ENCODE peak calls at places on chromosomes 5 and 9, in five cellular contexts. U, K, B, G and M are unnamed samples.

GRCh38 chr9:124602204-124602603 is 95.0 kb upstream of the NR5A1 start:
- DNase-seq in U (peak; percentile 23), K (no peak), B (no peak), G (no peak), M (no peak)

GRCh38 chr9:33908114-33908513 is 91.2 kb downstream of the UBE2R2 start:
- DNase-seq in U (no peak), K (no peak), B (no peak), G (no peak), M (no peak)

GRCh38 chr9:84851935-84852585 is 182.5 kb downstream of the NTRK2 start:
- DNase-seq in U (peak; percentile 14), K (no peak), B (peak; percentile 97), G (peak; percentile 92), M (no peak)

GRCh38 chr5:57887851-57888621 is 405.4 kb upstream of the ACTBL2 start:
- DNase-seq in U (peak; percentile 86), K (no peak), B (peak; percentile 71), G (peak; percentile 67), M (peak; percentile 20)

GRCh38 chr5:127564002-127564769 is 46.7 kb downstream of the PRRC1 start:
- DNase-seq in U (peak; percentile 77), K (peak; percentile 19), B (peak; percentile 67), G (peak; percentile 56), M (no peak)

GRCh38 chr5:79642210-79642609 is 30.0 kb downstream of the TENT2 start:
- DNase-seq in U (no peak), K (no peak), B (peak; percentile 44), G (no peak), M (no peak)

GRCh38 chr9:98222885-98223640 is 30.6 kb upstream of the CORO2A start:
- DNase-seq in U (no peak), K (no peak), B (peak; percentile 98), G (peak; percentile 98), M (no peak)

GRCh38 chr5:125311743-125312142 is 565.3 kb upstream of the ZNF608 start:
- DNase-seq in U (no peak), K (no peak), B (peak; percentile 87), G (peak; percentile 21), M (no peak)

GRCh38 chr5:12248831-12249230 is 344.6 kb upstream of the CTNND2 start:
- DNase-seq in U (no peak), K (no peak), B (no peak), G (no peak), M (no peak)

GRCh38 chr9:15253197-15253596 is 53.8 kb downstream of the TTC39B start:
- DNase-seq in U (no peak), K (no peak), B (no peak), G (peak; percentile 57), M (no peak)

GRCh38 chr9:78970375-78970774 is 601.4 kb upstream of the TLE4 start:
- DNase-seq in U (no peak), K (no peak), B (no peak), G (no peak), M (no peak)

GRCh38 chr9:91376239-91376638 is 14.5 kb upstream of the AUH start:
- DNase-seq in U (no peak), K (no peak), B (no peak), G (no peak), M (no peak)

GRCh38 chr9:121156263-121156731 is 45.4 kb downstream of the RAB14 start:
- DNase-seq in U (no peak), K (no peak), B (peak; percentile 79), G (peak; percentile 71), M (no peak)

GRCh38 chr5:165775094-165775493 is 2269.7 kb downstream of the MAT2B start:
- DNase-seq in U (no peak), K (no peak), B (no peak), G (no peak), M (no peak)

GRCh38 chr9:115786321-115786720 is 367.3 kb upstream of the PAPPA start:
- DNase-seq in U (no peak), K (no peak), B (peak; percentile 75), G (peak; percentile 63), M (no peak)

GRCh38 chr9:19186240-19186639 is 44.3 kb upstream of the DENND4C start:
- DNase-seq in U (no peak), K (no peak), B (peak; percentile 65), G (no peak), M (no peak)

GRCh38 chr5:159854916-159855315 is 61.4 kb upstream of the ADRA1B start:
- DNase-seq in U (no peak), K (no peak), B (peak; percentile 30), G (peak; percentile 52), M (no peak)

GRCh38 chr9:36258989-36259315 is 704 bp upstream of the GNE start:
- DNase-seq in U (no peak), K (no peak), B (peak; percentile 65), G (no peak), M (no peak)

GRCh38 chr5:54651482-54652076 is 134.0 kb downstream of the SNX18 start:
- DNase-seq in U (peak; percentile 30), K (no peak), B (peak; percentile 42), G (peak; percentile 29), M (no peak)

GRCh38 chr9:26054600-26055516 is 376.6 kb upstream of the TUSC1 start:
- DNase-seq in U (no peak), K (no peak), B (peak; percentile 26), G (peak; percentile 14), M (no peak)

GRCh38 chr5:36363101-36363500 is 61.4 kb upstream of the RANBP3L start:
- DNase-seq in U (no peak), K (no peak), B (peak; percentile 72), G (peak; percentile 84), M (no peak)

GRCh38 chr9:33903157-33903780 is 86.3 kb downstream of the UBE2R2 start:
- DNase-seq in U (no peak), K (no peak), B (no peak), G (no peak), M (no peak)

GRCh38 chr5:44809215-44809955 is 638 bp downstream of the MRPS30 start:
- DNase-seq in U (peak; percentile 67), K (peak; percentile 79), B (peak; percentile 89), G (peak; percentile 58), M (peak; percentile 50)

GRCh38 chr5:44814761-44815160 is 6.0 kb downstream of the MRPS30 start:
- DNase-seq in U (no peak), K (no peak), B (no peak), G (no peak), M (no peak)

GRCh38 chr5:44808435-44809214 is at the start of gene MRPS30:
- DNase-seq in U (peak; percentile 96), K (peak; percentile 96), B (peak; percentile 99), G (peak; percentile 99), M (peak; percentile 94)

GRCh38 chr5:44807269-44807668 is 1.5 kb upstream of the MRPS30 start:
- DNase-seq in U (no peak), K (no peak), B (peak; percentile 35), G (no peak), M (no peak)

GRCh38 chr5:44809956-44810276 is 1.2 kb downstream of the MRPS30 start:
- DNase-seq in U (no peak), K (no peak), B (no peak), G (no peak), M (no peak)
- H3K27ac ChIP-seq in U (peak overlapping the region; percentile 87), K (no peak overlapping the region), B (peak overlapping the region; percentile 71), G (peak overlapping the region; percentile 54), M (no peak overlapping the region)

GRCh38 chr9:5336683-5337082 is 3.0 kb downstream of the RLN1 start:
- DNase-seq in U (no peak), K (no peak), B (no peak), G (no peak), M (no peak)
- H3K27ac ChIP-seq in U (no peak overlapping the region), K (no peak overlapping the region), B (no peak overlapping the region), G (no peak overlapping the region), M (no peak overlapping the region)

GRCh38 chr9:132888151-132888550 is 9.5 kb downstream of the SPACA9 start:
- DNase-seq in U (no peak), K (no peak), B (no peak), G (no peak), M (no peak)
- H3K27ac ChIP-seq in U (no peak overlapping the region), K (no peak overlapping the region), B (no peak overlapping the region), G (no peak overlapping the region), M (no peak overlapping the region)

GRCh38 chr5:142602720-142603245 is 83.1 kb downstream of the FGF1 start:
- DNase-seq in U (no peak), K (no peak), B (no peak), G (no peak), M (no peak)

GRCh38 chr5:142609142-142609541 is 76.7 kb downstream of the FGF1 start:
- DNase-seq in U (no peak), K (no peak), B (no peak), G (no peak), M (no peak)

GRCh38 chr5:142601432-142601831 is 84.5 kb downstream of the FGF1 start:
- DNase-seq in U (no peak), K (no peak), B (peak; percentile 25), G (no peak), M (no peak)

GRCh38 chr5:142608094-142608493 is 77.8 kb downstream of the FGF1 start:
- DNase-seq in U (no peak), K (no peak), B (no peak), G (no peak), M (no peak)

GRCh38 chr5:142605649-142606048 is 80.2 kb downstream of the FGF1 start:
- DNase-seq in U (peak; percentile 17), K (no peak), B (no peak), G (no peak), M (no peak)
- H3K27ac ChIP-seq in U (peak overlapping the region; percentile 30), K (no peak overlapping the region), B (no peak overlapping the region), G (no peak overlapping the region), M (peak overlapping the region; percentile 35)

GRCh38 chr5:5066276-5067186 is 73.6 kb upstream of the ADAMTS16 start:
- DNase-seq in U (no peak), K (no peak), B (peak; percentile 5), G (no peak), M (no peak)
- H3K27ac ChIP-seq in U (peak overlapping the region; percentile 62), K (no peak overlapping the region), B (no peak overlapping the region), G (no peak overlapping the region), M (no peak overlapping the region)